ENCODE peak calls at places on chromosomes 5 and 9, in four cellular contexts. One of them, this sample, is unnamed. For H3K4me1, the result is how much of the 10 kb centered on the place peaks cover.

GRCh38 chr9:136722093-136722968 is 10.0 kb downstream of the DIPK1B start:
- DNase-seq in fibroblast of lung: no peak
- DNase-seq in neural progenitor cell: no peak
- DNase-seq in neuronal stem cell: no peak
- DNase-seq in this sample: no peak

GRCh38 chr5:180126716-180127681 is 55.4 kb upstream of the RNF130 start:
- DNase-seq in neuronal stem cell: no peak
- DNase-seq in fibroblast of lung: peak
- DNase-seq in neural progenitor cell: peak
- DNase-seq in this sample: peak

GRCh38 chr5:77882670-77883257 is 106.6 kb upstream of the TBCA start:
- DNase-seq in fibroblast of lung: peak
- DNase-seq in neural progenitor cell: no peak
- DNase-seq in neuronal stem cell: no peak
- DNase-seq in this sample: peak

GRCh38 chr5:157159209-157159751 is 6.8 kb downstream of the GARIN3 start:
- DNase-seq in neural progenitor cell: no peak
- DNase-seq in fibroblast of lung: no peak
- DNase-seq in neuronal stem cell: no peak
- DNase-seq in this sample: peak

GRCh38 chr5:135241536-135241935 is 157.5 kb downstream of the MACROH2A1 start:
- DNase-seq in fibroblast of lung: no peak
- DNase-seq in neuronal stem cell: no peak
- DNase-seq in neural progenitor cell: no peak
- DNase-seq in this sample: no peak

GRCh38 chr5:123176224-123176937 is 87.3 kb downstream of the PRDM6 start:
- DNase-seq in fibroblast of lung: peak
- DNase-seq in neural progenitor cell: no peak
- DNase-seq in neuronal stem cell: no peak
- DNase-seq in this sample: peak

GRCh38 chr9:125401317-125401716 is 139.7 kb downstream of the GAPVD1 start:
- DNase-seq in fibroblast of lung: no peak
- DNase-seq in neural progenitor cell: no peak
- DNase-seq in neuronal stem cell: no peak
- DNase-seq in this sample: peak

GRCh38 chr9:137703842-137704508 is 85.2 kb downstream of the EHMT1 start:
- DNase-seq in neural progenitor cell: no peak
- DNase-seq in fibroblast of lung: no peak
- DNase-seq in neuronal stem cell: no peak
- DNase-seq in this sample: peak

GRCh38 chr5:369151-369939 is 47.8 kb downstream of the AHRR start:
- DNase-seq in neuronal stem cell: no peak
- DNase-seq in neural progenitor cell: no peak
- DNase-seq in fibroblast of lung: peak
- DNase-seq in this sample: no peak

GRCh38 chr9:92066131-92066530 is 49.1 kb downstream of the SPTLC1 start:
- DNase-seq in neuronal stem cell: no peak
- DNase-seq in fibroblast of lung: no peak
- DNase-seq in neural progenitor cell: no peak
- DNase-seq in this sample: no peak

GRCh38 chr5:6721442-6721841 is 8.2 kb downstream of the TENT4A start:
- DNase-seq in neuronal stem cell: no peak
- DNase-seq in neural progenitor cell: no peak
- DNase-seq in fibroblast of lung: no peak
- DNase-seq in this sample: peak

GRCh38 chr5:143143973-143144372 is 259.5 kb downstream of the NR3C1 start:
- DNase-seq in fibroblast of lung: peak
- DNase-seq in neural progenitor cell: no peak
- DNase-seq in neuronal stem cell: no peak
- DNase-seq in this sample: peak

GRCh38 chr9:35618854-35619799 is 914 bp upstream of the CD72 start:
- DNase-seq in fibroblast of lung: no peak
- DNase-seq in neuronal stem cell: no peak
- DNase-seq in neural progenitor cell: no peak
- DNase-seq in this sample: no peak

GRCh38 chr5:156383510-156383909 is 56.5 kb downstream of the SGCD start:
- DNase-seq in neuronal stem cell: no peak
- DNase-seq in fibroblast of lung: peak
- DNase-seq in neural progenitor cell: no peak
- DNase-seq in this sample: peak

GRCh38 chr5:167171056-167171455 is 1120.4 kb upstream of the WWC1 start:
- DNase-seq in fibroblast of lung: no peak
- DNase-seq in neuronal stem cell: no peak
- DNase-seq in neural progenitor cell: no peak
- DNase-seq in this sample: no peak

GRCh38 chr5:36756089-36756488 is 120.5 kb upstream of the NIPBL start:
- DNase-seq in neuronal stem cell: no peak
- DNase-seq in neural progenitor cell: no peak
- DNase-seq in fibroblast of lung: no peak
- DNase-seq in this sample: no peak

GRCh38 chr9:125932012-125932411 is 184.8 kb downstream of the PBX3 start:
- DNase-seq in neural progenitor cell: no peak
- DNase-seq in fibroblast of lung: peak
- DNase-seq in neuronal stem cell: no peak
- DNase-seq in this sample: peak

GRCh38 chr9:100227636-100228035 is 125.1 kb downstream of the TEX10 start:
- DNase-seq in neural progenitor cell: no peak
- DNase-seq in fibroblast of lung: no peak
- DNase-seq in neuronal stem cell: no peak
- DNase-seq in this sample: no peak

DNA sequence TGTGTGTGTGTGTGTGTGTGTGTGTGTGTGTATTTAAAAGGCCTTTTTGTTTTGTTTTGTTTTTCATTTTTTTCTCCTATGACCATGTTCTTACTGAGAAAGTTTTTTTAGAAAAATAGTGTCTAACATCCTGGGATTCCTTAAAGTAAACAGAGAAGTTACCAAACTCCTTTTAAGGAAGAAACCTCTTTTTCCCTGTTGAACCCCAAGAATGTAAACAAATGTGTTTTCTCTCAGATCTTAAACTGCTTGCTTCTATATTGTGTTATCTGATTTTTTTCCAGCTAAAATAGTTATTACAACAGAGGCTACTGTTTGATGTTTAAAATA is 49.5 kb upstream of the SNAPC3 start:
- DNase-seq in fibroblast of lung: peak
- DNase-seq in neuronal stem cell: no peak
- DNase-seq in neural progenitor cell: no peak
- DNase-seq in this sample: peak
- H3K4me1 ChIP-seq in fibroblast of lung: under half
- H3K4me1 ChIP-seq in neuronal stem cell: under half
- H3K4me1 ChIP-seq in neural progenitor cell: under half
- H3K4me1 ChIP-seq in this sample: under half

DNA sequence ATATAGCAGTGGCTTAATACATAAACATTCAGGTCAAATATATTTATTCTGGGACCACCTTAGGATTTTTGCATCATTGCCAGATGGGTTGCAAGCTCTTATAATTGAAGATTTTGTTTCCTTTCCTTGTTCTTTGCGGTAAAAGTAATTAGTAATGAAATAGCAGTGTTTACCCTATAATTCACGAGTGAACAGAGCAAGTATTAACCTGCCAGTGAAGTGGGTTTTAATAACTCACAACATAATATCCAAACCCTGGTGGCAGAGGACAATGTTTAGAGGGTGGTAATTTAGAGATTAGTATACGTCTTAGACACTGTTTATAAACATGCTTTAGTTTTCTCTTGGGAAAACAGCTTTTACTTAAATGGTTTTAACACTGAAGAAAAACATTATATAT is 11.8 kb downstream of the ARL14EPL start:
- DNase-seq in neural progenitor cell: no peak
- DNase-seq in fibroblast of lung: no peak
- DNase-seq in neuronal stem cell: no peak
- DNase-seq in this sample: no peak
- H2AFZ ChIP-seq in neural progenitor cell: no peak
- H2AFZ ChIP-seq in fibroblast of lung: no peak
- H2AFZ ChIP-seq in neuronal stem cell: no peak
- H2AFZ ChIP-seq in this sample: no peak

GRCh38 chr9:122130837-122131236 is 28.7 kb downstream of the NDUFA8 start:
- DNase-seq in neural progenitor cell: no peak
- DNase-seq in neuronal stem cell: no peak
- DNase-seq in fibroblast of lung: no peak
- DNase-seq in this sample: no peak

GRCh38 chr9:122132539-122132938 is 27.0 kb downstream of the NDUFA8 start:
- DNase-seq in neuronal stem cell: no peak
- DNase-seq in neural progenitor cell: no peak
- DNase-seq in fibroblast of lung: no peak
- DNase-seq in this sample: no peak

GRCh38 chr9:122129969-122130368 is 29.6 kb downstream of the NDUFA8 start:
- DNase-seq in neural progenitor cell: no peak
- DNase-seq in neuronal stem cell: no peak
- DNase-seq in fibroblast of lung: no peak
- DNase-seq in this sample: no peak

GRCh38 chr9:122133263-122133983 is 26.2 kb downstream of the NDUFA8 start:
- DNase-seq in fibroblast of lung: no peak
- DNase-seq in neuronal stem cell: no peak
- DNase-seq in neural progenitor cell: no peak
- DNase-seq in this sample: no peak

GRCh38 chr9:122131401-122131921 is 28.1 kb downstream of the NDUFA8 start:
- DNase-seq in neural progenitor cell: peak
- DNase-seq in neuronal stem cell: no peak
- DNase-seq in fibroblast of lung: no peak
- DNase-seq in this sample: no peak
- H3K4me1 ChIP-seq in neural progenitor cell: under half
- H3K4me1 ChIP-seq in neuronal stem cell: under half
- H3K4me1 ChIP-seq in fibroblast of lung: under half
- H3K4me1 ChIP-seq in this sample: under half

GRCh38 chr9:121503443-121503842 is 3.8 kb upstream of the GGTA1 start:
- DNase-seq in neuronal stem cell: no peak
- DNase-seq in neural progenitor cell: no peak
- DNase-seq in fibroblast of lung: no peak
- DNase-seq in this sample: peak
- H2AFZ ChIP-seq in neuronal stem cell: no peak
- H2AFZ ChIP-seq in neural progenitor cell: no peak
- H2AFZ ChIP-seq in fibroblast of lung: no peak
- H2AFZ ChIP-seq in this sample: no peak

GRCh38 chr9:120662513-120662912 is 51.8 kb downstream of the MEGF9 start:
- DNase-seq in neuronal stem cell: no peak
- DNase-seq in fibroblast of lung: no peak
- DNase-seq in neural progenitor cell: no peak
- DNase-seq in this sample: no peak
- H3K4me1 ChIP-seq in neuronal stem cell: under half
- H3K4me1 ChIP-seq in fibroblast of lung: under half
- H3K4me1 ChIP-seq in neural progenitor cell: under half
- H3K4me1 ChIP-seq in this sample: under half

GRCh38 chr5:55232985-55233928 is at the start of gene CCNO:
- DNase-seq in neuronal stem cell: peak
- DNase-seq in fibroblast of lung: peak
- DNase-seq in neural progenitor cell: peak
- DNase-seq in this sample: peak

GRCh38 chr5:55231029-55231475 is 2.4 kb downstream of the CCNO start:
- DNase-seq in fibroblast of lung: no peak
- DNase-seq in neuronal stem cell: no peak
- DNase-seq in neural progenitor cell: no peak
- DNase-seq in this sample: peak

GRCh38 chr5:55232194-55232984 is 1.0 kb downstream of the CCNO start:
- DNase-seq in neural progenitor cell: peak
- DNase-seq in neuronal stem cell: peak
- DNase-seq in fibroblast of lung: peak
- DNase-seq in this sample: peak

GRCh38 chr5:55230086-55230629 is 3.0 kb upstream of the MCIDAS start:
- DNase-seq in neuronal stem cell: no peak
- DNase-seq in neural progenitor cell: no peak
- DNase-seq in fibroblast of lung: no peak
- DNase-seq in this sample: no peak

DNA sequence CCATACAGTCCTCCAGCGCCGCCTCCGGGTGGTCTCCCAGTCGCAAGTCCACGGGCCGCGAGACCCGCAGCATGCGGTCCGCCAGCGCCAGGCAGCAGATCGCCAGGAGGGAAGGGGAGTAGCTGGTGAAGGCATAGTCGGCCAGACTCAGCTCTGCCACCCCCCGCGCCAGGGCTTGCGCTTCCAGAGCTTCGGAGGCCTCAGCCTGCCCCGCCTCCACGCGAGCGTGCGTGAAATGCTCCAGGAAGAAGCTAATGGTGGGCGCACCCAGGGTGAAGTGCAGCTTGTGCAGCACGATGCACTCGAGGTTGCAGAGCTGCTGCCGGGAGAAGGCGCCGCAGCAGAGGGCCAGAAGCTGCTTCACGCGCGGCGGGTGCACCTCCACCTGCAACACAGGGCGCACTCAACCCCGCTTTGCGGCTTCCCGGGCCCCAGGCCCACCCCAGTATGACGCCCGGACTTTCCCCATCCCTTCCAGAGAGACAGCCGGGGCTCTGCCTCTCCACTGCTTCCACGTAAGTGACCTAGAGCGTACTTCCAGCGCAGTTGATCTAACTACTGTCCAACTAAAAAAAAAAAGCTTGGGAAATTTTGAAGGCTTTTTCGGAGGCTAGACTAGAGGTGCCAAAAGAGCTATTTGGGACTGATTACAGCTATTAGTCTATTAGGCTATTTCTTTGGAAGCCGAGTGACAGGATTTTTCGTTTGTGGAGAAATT is 1.8 kb downstream of the CCNO start:
- DNase-seq in fibroblast of lung: peak
- DNase-seq in neural progenitor cell: peak
- DNase-seq in neuronal stem cell: peak
- DNase-seq in this sample: peak
- H2AFZ ChIP-seq in fibroblast of lung: no peak
- H2AFZ ChIP-seq in neural progenitor cell: no peak
- H2AFZ ChIP-seq in neuronal stem cell: peak
- H2AFZ ChIP-seq in this sample: peak

GRCh38 chr9:133685653-133686504 is 49.7 kb downstream of the DBH start:
- DNase-seq in neuronal stem cell: no peak
- DNase-seq in fibroblast of lung: no peak
- DNase-seq in neural progenitor cell: no peak
- DNase-seq in this sample: no peak

GRCh38 chr9:133686642-133687575 is 50.7 kb downstream of the DBH start:
- DNase-seq in neuronal stem cell: no peak
- DNase-seq in neural progenitor cell: no peak
- DNase-seq in fibroblast of lung: no peak
- DNase-seq in this sample: no peak

GRCh38 chr9:133690111-133690561 is 48.0 kb downstream of the SARDH start:
- DNase-seq in neural progenitor cell: no peak
- DNase-seq in fibroblast of lung: no peak
- DNase-seq in neuronal stem cell: no peak
- DNase-seq in this sample: no peak

GRCh38 chr9:133689151-133689763 is 48.9 kb downstream of the SARDH start:
- DNase-seq in neuronal stem cell: no peak
- DNase-seq in neural progenitor cell: no peak
- DNase-seq in fibroblast of lung: no peak
- DNase-seq in this sample: no peak

GRCh38 chr9:133687856-133688761 is 50.0 kb downstream of the SARDH start:
- DNase-seq in neuronal stem cell: no peak
- DNase-seq in neural progenitor cell: no peak
- DNase-seq in fibroblast of lung: no peak
- DNase-seq in this sample: no peak
- H3K4me1 ChIP-seq in neuronal stem cell: under half
- H3K4me1 ChIP-seq in neural progenitor cell: under half
- H3K4me1 ChIP-seq in fibroblast of lung: under half
- H3K4me1 ChIP-seq in this sample: under half

DNA sequence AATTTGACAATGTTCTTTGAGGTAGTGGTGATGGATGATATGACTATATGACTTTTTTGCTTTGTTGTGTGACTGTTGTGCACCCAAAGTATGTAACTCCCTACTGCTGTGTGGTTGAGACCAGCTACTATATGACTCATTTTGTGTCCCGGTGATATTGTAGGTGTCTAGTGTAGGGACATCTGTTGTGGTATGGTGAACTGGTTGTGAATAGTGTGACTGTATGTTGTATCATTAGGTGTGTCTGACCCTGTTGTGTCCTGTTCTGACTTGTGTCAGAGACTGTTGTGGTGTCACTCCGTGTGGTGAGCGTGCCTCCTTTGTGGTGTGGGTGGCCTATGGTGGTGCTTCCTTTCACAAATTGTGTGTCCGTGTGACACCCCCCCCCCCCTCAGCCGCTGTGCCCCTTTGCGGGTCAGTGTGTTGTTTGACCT is 11.2 kb upstream of the CXXC5 start:
- DNase-seq in fibroblast of lung: peak
- DNase-seq in neuronal stem cell: no peak
- DNase-seq in neural progenitor cell: no peak
- DNase-seq in this sample: peak
- H2AFZ ChIP-seq in fibroblast of lung: no peak
- H2AFZ ChIP-seq in neuronal stem cell: peak
- H2AFZ ChIP-seq in neural progenitor cell: no peak
- H2AFZ ChIP-seq in this sample: no peak

This sample was measured in GM23248.